ENCODE peak calls at places on chromosome 1, in nine cellular contexts. Z is SK-N-SH, C is MM.1S, W is neural progenitor cell, I is colonic mucosa, G is mammary epithelial cell, P is H9, X is mesenchymal stem cell, F is GM23248. R is an unnamed sample. For H3K9me3, the result is how much of the 10 kb centered on the place peaks cover.

GRCh38 chr1:163191301-163191700 is 11.4 kb downstream of the RGS5 start:
- DNase-seq in F (no peak), X (no peak), P (no peak), W (no peak), I (no peak), C (no peak), Z (no peak), G (no peak), R (no peak)

GRCh38 chr1:202034683-202035462 is 24.5 kb downstream of the ELF3 start:
- DNase-seq in I (peak), G (peak), Z (no peak), X (peak), C (peak), W (no peak), F (peak), P (no peak), R (peak)

GRCh38 chr1:2227341-2228156 is 570 bp upstream of the SKI start:
- DNase-seq in C (peak), G (peak), X (peak), P (peak), W (peak), I (peak), F (peak), Z (peak), R (peak)

GRCh38 chr1:27690205-27690604 is 18.2 kb upstream of the IFI6 start:
- DNase-seq in I (no peak), G (no peak), Z (no peak), F (no peak), X (no peak), C (no peak), P (no peak), W (no peak), R (no peak)

GRCh38 chr1:3674100-3675094 is 22.1 kb downstream of the TP73 start:
- DNase-seq in F (peak), W (no peak), X (no peak), I (no peak), Z (no peak), G (no peak), C (no peak), P (peak), R (peak)

GRCh38 chr1:183733610-183734219 is 71.2 kb upstream of the RGL1 start:
- DNase-seq in Z (no peak), G (no peak), F (no peak), X (peak), I (no peak), W (no peak), C (no peak), P (no peak), R (no peak)

GRCh38 chr1:242629396-242629795 is 104.9 kb upstream of the PLD5 start:
- DNase-seq in X (no peak), G (peak), W (no peak), C (no peak), P (no peak), F (no peak), I (no peak), Z (no peak), R (no peak)

GRCh38 chr1:37802439-37802838 is 5.2 kb upstream of the C1orf122 start:
- DNase-seq in I (no peak), C (no peak), F (no peak), G (no peak), P (no peak), W (no peak), Z (no peak), X (no peak), R (no peak)

GRCh38 chr1:10378071-10378841 is 20.6 kb upstream of the PGD start:
- DNase-seq in X (peak), C (no peak), P (no peak), G (peak), Z (no peak), F (peak), W (no peak), I (no peak), R (no peak)

GRCh38 chr1:75708910-75709309 is 15.6 kb upstream of the ACADM start:
- DNase-seq in X (peak), F (peak), I (no peak), W (no peak), P (no peak), Z (no peak), C (no peak), G (no peak), R (no peak)

GRCh38 chr1:202034149-202034682 is 23.8 kb downstream of the ELF3 start:
- DNase-seq in X (no peak), I (no peak), C (no peak), W (no peak), F (no peak), G (no peak), Z (no peak), P (no peak), R (no peak)

GRCh38 chr1:79074975-79075374 is 68.4 kb upstream of the ADGRL4 start:
- DNase-seq in W (no peak), C (no peak), F (peak), X (no peak), Z (no peak), P (no peak), G (peak), I (no peak), R (no peak)

GRCh38 chr1:79082233-79082632 is 75.7 kb upstream of the ADGRL4 start:
- DNase-seq in F (no peak), W (no peak), C (no peak), G (no peak), Z (no peak), X (no peak), P (no peak), I (no peak), R (no peak)

DNA sequence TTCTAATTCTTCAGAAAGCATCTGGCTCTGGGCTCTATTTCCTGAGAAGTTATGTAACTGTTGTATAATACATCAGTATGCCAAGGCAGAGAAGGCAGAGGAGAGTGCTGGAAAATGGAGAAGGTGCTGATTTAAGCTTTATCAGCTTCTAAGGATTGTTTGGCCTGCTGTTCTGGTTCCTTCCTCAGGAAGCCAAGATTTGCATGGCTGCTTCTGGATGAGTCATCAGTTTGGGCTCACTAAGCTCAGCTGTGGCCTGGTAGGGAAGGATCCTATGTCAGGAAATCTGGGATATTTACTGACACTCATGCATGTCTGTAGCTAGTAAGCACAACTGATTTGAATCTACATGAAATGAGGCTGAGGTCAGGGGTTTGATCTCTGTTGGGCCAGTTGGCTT is 73.2 kb upstream of the ADGRL4 start:
- DNase-seq in X (peak), Z (no peak), I (no peak), W (no peak), F (peak), C (no peak), P (peak), G (peak), R (peak)
- H3K9me3 ChIP-seq in X (under half), Z (under half), I (under half), W (under half), F (under half), C (under half), P (under half), G (under half), R (under half)

GRCh38 chr1:19981170-19981506 is 1.7 kb upstream of the PLA2G2A start:
- DNase-seq in W (no peak), F (no peak), C (no peak), P (no peak), G (no peak), I (no peak), X (no peak), Z (no peak), R (no peak)

GRCh38 chr1:19980298-19980697 is 880 bp upstream of the PLA2G2A start:
- DNase-seq in W (no peak), C (no peak), X (no peak), F (no peak), G (no peak), I (peak), P (no peak), Z (no peak), R (no peak)

GRCh38 chr1:19978143-19978542 is 1.3 kb downstream of the PLA2G2A start:
- DNase-seq in P (no peak), W (no peak), X (no peak), I (no peak), Z (no peak), F (no peak), C (no peak), G (no peak), R (no peak)

GRCh38 chr1:19981507-19982312 is 2.3 kb upstream of the PLA2G2A start:
- DNase-seq in P (no peak), F (no peak), G (no peak), X (peak), Z (no peak), W (no peak), C (no peak), I (peak), R (no peak)

DNA sequence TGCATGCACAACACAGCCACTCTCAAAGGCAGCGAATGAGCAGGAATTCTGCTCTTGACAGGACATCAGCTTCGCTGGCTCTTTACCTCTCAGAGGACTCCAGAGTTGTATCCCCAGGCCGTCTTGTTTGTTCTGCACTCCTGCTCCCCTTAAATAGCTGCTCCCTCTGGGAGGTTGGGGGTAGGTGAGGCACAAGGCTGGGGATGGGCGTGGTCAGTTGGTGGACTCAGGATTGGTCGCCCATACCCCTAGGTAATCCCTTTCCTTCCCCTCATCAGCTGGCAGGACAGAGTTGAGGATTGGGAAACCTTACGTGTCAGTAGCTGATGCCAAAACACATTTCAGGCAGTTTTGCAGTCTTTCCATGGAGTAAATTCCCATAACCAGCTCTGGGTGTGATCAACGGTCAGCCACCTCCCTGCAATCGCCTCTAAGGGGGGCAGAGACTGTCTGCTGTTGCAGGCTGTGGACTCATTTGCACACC is at the start of gene PLA2G2A:
- DNase-seq in C (no peak), G (no peak), Z (no peak), P (peak), F (peak), I (peak), X (no peak), W (peak), R (no peak)
- H3K9ac ChIP-seq in C (no peak), G (no peak), Z (no peak), P (no peak), F (no peak), I (peak), X (no peak), W (no peak), R (no peak)

DNA sequence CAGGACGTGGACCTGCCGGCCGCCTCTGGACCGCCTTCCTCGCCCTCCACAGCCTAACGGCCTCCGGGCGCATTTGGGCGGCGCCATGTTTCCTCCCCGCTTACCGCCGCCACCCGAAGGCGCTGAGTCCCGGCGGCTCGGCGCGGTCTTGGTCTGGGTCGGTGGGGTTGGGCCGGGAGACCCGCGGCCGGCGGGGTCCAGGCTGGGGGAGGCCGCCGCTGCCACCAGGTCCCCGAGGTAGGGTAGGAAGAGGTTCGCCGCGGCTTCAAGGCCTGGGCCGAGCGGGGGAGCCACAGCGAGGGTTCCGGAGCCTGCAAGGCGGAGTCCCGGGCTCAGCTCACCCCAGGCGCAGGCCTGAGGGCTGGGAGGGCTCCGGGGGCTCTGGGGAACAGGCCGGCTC is 5.5 kb downstream of the OR2C3 start:
- DNase-seq in P (no peak), F (peak), G (no peak), W (no peak), C (no peak), X (no peak), I (no peak), Z (peak), R (no peak)
- H3K27ac ChIP-seq in P (no peak), F (no peak), G (no peak), W (no peak), C (no peak), X (no peak), I (no peak), Z (no peak), R (no peak)

DNA sequence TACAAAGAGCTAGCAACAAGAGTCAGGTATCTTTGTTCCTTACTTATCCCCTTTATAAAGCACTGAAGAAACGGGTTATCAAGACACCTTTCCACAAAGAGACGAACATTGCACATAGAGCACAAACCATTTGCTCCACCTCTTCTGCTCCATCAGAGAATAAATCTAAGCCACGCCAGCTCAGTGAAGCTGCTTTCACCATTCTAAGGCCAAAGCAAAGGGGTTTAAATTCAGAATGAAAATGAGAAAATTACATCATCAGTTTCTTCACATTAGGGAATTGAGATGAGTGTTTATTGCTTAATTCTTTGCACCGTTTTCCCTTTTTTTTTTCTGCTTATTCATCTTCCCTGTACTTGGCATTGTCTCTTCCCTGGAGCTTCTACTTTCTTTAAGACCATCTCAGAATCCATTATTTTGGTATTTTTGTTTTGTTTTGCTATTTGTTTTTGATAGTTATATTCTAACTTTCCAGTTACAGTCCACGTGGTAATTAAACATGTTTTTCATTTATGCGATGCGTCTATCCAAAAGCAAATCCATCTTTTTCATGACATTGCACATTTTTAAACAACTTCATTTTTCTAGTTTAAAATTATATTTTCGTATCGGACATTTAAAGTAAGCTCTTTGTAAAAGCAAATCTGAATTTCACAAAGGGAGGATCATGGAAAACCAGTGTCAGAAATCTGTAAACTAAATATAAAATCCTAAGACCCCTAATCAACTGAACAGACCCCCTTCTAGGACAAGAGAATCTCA is 1.8 kb upstream of the OR2T34 start:
- DNase-seq in W (no peak), P (no peak), G (no peak), I (no peak), X (no peak), F (no peak), Z (no peak), C (no peak), R (no peak)
- H3K9me3 ChIP-seq in W (under half), P (under half), G (under half), I (under half), X (under half), F (under half), Z (under half), C (under half), R (under half)

GRCh38 chr1:225506727-225507126 is 78.9 kb upstream of the LBR start:
- DNase-seq in G (no peak), X (no peak), P (no peak), I (no peak), F (no peak), C (no peak), W (no peak), Z (no peak), R (no peak)

GRCh38 chr1:225509770-225510169 is 81.9 kb upstream of the LBR start:
- DNase-seq in C (no peak), I (no peak), X (no peak), F (no peak), W (no peak), Z (no peak), G (peak), P (no peak), R (no peak)

GRCh38 chr1:225508538-225509375 is 80.9 kb upstream of the LBR start:
- DNase-seq in X (peak), C (no peak), W (peak), P (no peak), G (peak), Z (no peak), I (no peak), F (peak), R (no peak)

GRCh38 chr1:225511828-225512381 is 84.1 kb upstream of the LBR start:
- DNase-seq in G (no peak), C (no peak), X (no peak), I (no peak), W (no peak), F (no peak), Z (no peak), P (no peak), R (no peak)

GRCh38 chr1:225509376-225509707 is 81.5 kb upstream of the LBR start:
- DNase-seq in F (no peak), G (no peak), I (no peak), W (peak), P (no peak), Z (no peak), X (no peak), C (no peak), R (no peak)
- H3K9ac ChIP-seq in F (no peak), G (no peak), I (no peak), W (no peak), P (no peak), Z (peak), X (peak), C (no peak), R (no peak)

DNA sequence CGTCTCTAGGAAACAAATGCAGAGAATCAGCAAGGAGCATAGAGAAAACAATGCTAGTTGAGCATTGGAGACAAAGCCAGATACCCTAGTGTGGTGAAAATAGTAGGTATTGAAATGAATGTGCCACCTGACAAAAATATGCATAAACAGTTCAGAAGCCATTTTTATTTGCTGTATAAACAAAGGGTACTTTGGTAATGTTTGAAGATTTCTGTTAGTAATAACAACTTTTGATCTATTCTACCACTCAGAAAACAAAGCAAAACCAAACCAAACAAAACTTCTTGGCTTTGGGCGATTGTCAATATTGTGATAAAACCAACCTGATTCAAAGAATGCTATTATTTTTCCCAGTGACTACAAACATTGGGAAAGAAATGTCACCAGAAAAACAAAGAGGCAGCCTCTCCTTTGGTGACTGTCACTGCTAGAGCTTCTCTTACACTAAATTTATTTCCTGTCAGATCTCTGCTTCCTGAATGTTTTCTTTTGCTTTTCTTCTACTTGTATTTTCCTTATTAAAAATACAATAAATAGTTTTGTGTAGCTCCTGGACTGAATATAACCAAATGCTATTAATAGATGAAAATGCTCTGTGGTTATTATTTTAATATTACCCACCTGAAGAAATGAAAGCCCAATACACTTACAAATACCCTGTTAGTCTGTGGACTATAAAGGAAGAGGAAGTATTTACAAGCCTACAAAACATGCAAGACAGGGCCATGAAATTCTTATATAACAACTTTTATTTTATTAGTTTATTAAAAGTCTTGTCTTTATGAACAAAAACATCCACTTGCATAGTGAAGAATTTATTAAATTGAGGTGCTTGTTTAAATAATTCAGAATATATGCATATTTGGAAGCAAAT is 5.7 kb downstream of the ATP6V1G3 start:
- DNase-seq in Z (no peak), F (no peak), W (no peak), P (no peak), G (no peak), C (no peak), I (no peak), X (no peak), R (no peak)
- H3K27ac ChIP-seq in Z (no peak), F (no peak), W (no peak), P (no peak), G (no peak), C (no peak), I (no peak), X (no peak), R (no peak)

GRCh38 chr1:227661495-227661894 is 73.6 kb downstream of the JMJD4 start:
- DNase-seq in G (no peak), F (no peak), I (no peak), W (no peak), P (no peak), X (no peak), Z (no peak), C (no peak), R (peak)

GRCh38 chr1:227662933-227663332 is 72.2 kb downstream of the JMJD4 start:
- DNase-seq in Z (no peak), F (no peak), C (no peak), P (no peak), I (no peak), X (no peak), G (no peak), W (no peak), R (no peak)

GRCh38 chr1:227666286-227666685 is 68.8 kb downstream of the JMJD4 start:
- DNase-seq in W (no peak), G (no peak), X (no peak), Z (no peak), C (no peak), F (peak), I (no peak), P (no peak), R (no peak)
- H3K9me3 ChIP-seq in W (under half), G (under half), X (half or more), Z (under half), C (under half), F (under half), I (under half), P (half or more), R (half or more)

GRCh38 chr1:121458291-121459048 is 273.7 kb downstream of the SRGAP2C start:
- DNase-seq in C (peak), G (no peak), W (no peak), P (no peak), F (no peak), Z (no peak), X (peak), I (no peak), R (no peak)

DNA sequence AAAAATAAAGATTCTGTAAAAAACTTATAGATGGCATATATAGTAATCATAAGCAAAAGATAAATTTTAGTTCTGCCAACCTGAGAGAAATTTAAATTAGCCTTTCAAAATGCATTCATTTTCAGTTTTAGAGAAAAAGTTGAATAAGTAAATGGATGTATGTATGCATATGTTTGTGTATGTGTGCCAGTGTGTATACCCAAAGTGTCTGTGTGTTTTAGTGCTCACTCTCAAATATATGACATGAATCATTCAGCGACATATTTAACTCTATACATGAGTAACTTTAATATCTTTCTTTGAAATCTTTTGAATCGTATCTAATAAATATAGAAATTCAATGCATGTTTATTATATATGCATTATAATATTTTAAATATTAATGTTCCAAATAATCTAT is 274.5 kb downstream of the SRGAP2C start:
- DNase-seq in Z (no peak), G (no peak), X (no peak), F (no peak), W (no peak), C (no peak), I (no peak), P (no peak), R (no peak)
- H3K9ac ChIP-seq in Z (no peak), G (no peak), X (no peak), F (no peak), W (no peak), C (no peak), I (no peak), P (no peak), R (no peak)